ENCODE peak calls at places on chromosomes 3 and 15, in five cellular contexts. X, F, M, A and E are unnamed samples.

GRCh38 chr3:46495901-46496456 is 1.8 kb upstream of the RTP3 start:
- DNase-seq in A (no peak), X (no peak), F (no peak), M (peak; percentile 1), E (no peak)

GRCh38 chr3:37967252-37967881 is 23.2 kb upstream of the VILL start:
- DNase-seq in X (no peak), A (peak; percentile 93), F (peak; percentile 70), M (peak; percentile 63), E (peak; percentile 69)

GRCh38 chr3:64073362-64073761 is 50.1 kb upstream of the PSMD6 start:
- DNase-seq in X (no peak), F (no peak), M (no peak), A (no peak), E (no peak)

GRCh38 chr3:27880969-27881892 is 159.1 kb upstream of the EOMES start:
- DNase-seq in A (no peak), M (no peak), X (peak; percentile 24), F (no peak), E (no peak)

GRCh38 chr3:59812778-59813558 is 763.1 kb upstream of the CFAP20DC start:
- DNase-seq in F (no peak), A (peak; percentile 47), X (no peak), M (no peak), E (no peak)

GRCh38 chr15:57025264-57025939 is 107.0 kb downstream of the TCF12 start:
- DNase-seq in F (no peak), X (no peak), M (no peak), A (no peak), E (no peak)

GRCh38 chr15:40847225-40847961 is 3.5 kb downstream of the SPINT1 start:
- DNase-seq in X (peak; percentile 32), M (peak; percentile 62), F (peak; percentile 84), A (peak; percentile 81), E (peak; percentile 34)

GRCh38 chr3:149934524-149934923 is 36.2 kb downstream of the PFN2 start:
- DNase-seq in X (no peak), A (no peak), M (no peak), F (peak; percentile 41), E (no peak)

GRCh38 chr3:123347691-123348264 is 101.1 kb downstream of the ADCY5 start:
- DNase-seq in M (no peak), F (no peak), A (peak; percentile 25), X (no peak), E (no peak)

GRCh38 chr3:99637381-99638111 is 848 bp upstream of the COL8A1 start:
- DNase-seq in M (peak; percentile 67), F (no peak), A (peak; percentile 36), X (no peak), E (no peak)

GRCh38 chr15:87660494-87661129 is 595.9 kb downstream of the NTRK3 start:
- DNase-seq in F (no peak), A (peak; percentile 3), M (no peak), X (no peak), E (no peak)

GRCh38 chr15:95684693-95685115 is 645.8 kb upstream of the NR2F2 start:
- DNase-seq in A (no peak), F (no peak), M (no peak), X (no peak), E (no peak)

GRCh38 chr15:51623386-51623938 is 891 bp upstream of the DMXL2 start:
- DNase-seq in X (no peak), A (no peak), M (peak; percentile 10), F (no peak), E (no peak)

GRCh38 chr15:92818658-92819311 is 81.3 kb upstream of the CHD2 start:
- DNase-seq in A (no peak), F (no peak), M (no peak), X (no peak), E (no peak)

GRCh38 chr15:78789615-78790014 is 21.6 kb downstream of the ADAMTS7 start:
- DNase-seq in M (no peak), X (no peak), F (no peak), A (no peak), E (no peak)

GRCh38 chr15:31227954-31228542 is 98.6 kb upstream of the KLF13 start:
- DNase-seq in M (no peak), X (peak; percentile 35), F (no peak), A (no peak), E (no peak)

GRCh38 chr15:31230630-31231485 is 95.8 kb upstream of the KLF13 start:
- DNase-seq in M (no peak), A (no peak), F (no peak), X (peak; percentile 85), E (no peak)

GRCh38 chr15:31227235-31227634 is 99.4 kb upstream of the KLF13 start:
- DNase-seq in A (no peak), M (no peak), X (no peak), F (no peak), E (no peak)

GRCh38 chr15:31226011-31226410 is 100.6 kb upstream of the KLF13 start:
- DNase-seq in F (no peak), X (no peak), A (no peak), M (no peak), E (no peak)

DNA sequence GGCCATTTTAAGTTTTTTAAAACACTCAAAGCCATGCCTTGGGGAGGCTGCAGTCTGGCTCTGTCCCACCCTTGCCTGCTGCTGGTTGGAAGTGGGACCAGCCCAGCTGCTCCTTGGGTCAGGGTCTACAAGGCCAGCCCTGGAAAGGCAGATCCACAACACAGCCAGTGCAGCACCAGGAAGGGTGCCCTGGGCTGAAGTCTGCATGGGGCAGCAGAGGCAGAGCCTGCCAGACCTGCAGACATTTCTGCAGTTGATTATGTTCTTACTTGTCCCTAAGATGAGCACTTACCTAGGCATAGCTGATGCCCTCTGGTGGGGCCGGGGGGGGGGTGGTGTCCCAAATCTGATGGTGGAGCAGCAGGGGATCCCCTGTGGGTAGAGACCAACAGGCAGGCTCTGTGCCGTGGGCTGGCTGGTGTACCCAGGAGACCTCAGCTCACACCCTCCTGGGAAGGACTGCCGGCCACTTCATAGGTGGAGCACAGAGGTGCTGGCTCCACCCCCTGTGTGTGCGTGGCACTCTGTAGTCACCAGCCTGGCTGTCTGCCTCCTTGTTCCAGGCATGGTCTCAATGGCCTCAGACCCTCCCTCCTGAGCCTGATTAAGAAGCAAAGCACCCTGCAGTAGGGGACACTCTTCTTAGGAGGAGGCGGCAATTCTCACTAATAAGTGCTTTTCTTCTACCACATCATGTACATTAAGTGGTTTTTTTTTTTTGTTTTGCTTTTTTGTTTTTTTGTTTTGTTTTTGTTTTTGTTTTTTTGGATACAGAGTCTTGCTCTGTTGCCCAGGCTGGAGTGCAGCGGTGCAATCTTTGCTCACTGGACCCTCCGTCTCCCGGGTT is 97.4 kb upstream of the KLF13 start:
- DNase-seq in F (peak; percentile 51), M (no peak), X (peak; percentile 85), A (peak; percentile 29), E (no peak)
- H3K4me3 ChIP-seq in F (no peak overlapping the region), M (no peak overlapping the region), X (peak overlapping the region; percentile 76), A (no peak overlapping the region), E (no peak overlapping the region)

DNA sequence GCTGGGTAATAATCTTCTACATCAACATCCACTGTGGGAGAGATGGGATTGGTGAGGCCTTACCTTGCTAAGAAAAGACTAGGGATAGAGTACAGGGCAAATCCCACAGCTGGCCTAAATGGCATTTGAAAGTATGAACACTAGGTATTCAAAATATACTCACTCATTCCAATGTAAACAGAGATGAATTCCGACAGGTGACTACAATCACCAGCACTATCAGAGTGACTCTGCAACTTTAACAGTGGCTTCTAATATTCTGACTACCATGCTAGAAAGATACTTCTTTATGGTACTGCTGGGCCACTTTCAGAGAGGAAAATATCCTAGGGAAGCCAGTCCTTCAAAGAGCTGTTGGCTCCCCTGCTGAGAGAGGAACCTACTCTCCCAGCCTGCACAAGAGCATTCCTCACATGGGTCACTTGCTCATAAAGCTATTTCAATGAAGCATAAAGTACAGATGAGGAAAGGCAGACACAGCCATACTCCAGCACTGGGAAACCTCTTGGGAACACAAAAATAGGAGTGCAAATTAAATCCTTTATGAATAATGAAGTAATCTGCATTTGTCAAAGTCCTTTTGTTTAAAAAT is 21.5 kb upstream of the MAN2C1 start:
- DNase-seq in F (no peak), M (peak; percentile 81), X (no peak), A (no peak), E (no peak)
- H3K36me3 ChIP-seq in F (peaks cover 42% of the 10 kb centered on the region), M (peaks cover 87% of the 10 kb centered on the region), X (peaks cover 22% of the 10 kb centered on the region), A (peaks cover 66% of the 10 kb centered on the region), E (peaks cover 3% of the 10 kb centered on the region)

DNA sequence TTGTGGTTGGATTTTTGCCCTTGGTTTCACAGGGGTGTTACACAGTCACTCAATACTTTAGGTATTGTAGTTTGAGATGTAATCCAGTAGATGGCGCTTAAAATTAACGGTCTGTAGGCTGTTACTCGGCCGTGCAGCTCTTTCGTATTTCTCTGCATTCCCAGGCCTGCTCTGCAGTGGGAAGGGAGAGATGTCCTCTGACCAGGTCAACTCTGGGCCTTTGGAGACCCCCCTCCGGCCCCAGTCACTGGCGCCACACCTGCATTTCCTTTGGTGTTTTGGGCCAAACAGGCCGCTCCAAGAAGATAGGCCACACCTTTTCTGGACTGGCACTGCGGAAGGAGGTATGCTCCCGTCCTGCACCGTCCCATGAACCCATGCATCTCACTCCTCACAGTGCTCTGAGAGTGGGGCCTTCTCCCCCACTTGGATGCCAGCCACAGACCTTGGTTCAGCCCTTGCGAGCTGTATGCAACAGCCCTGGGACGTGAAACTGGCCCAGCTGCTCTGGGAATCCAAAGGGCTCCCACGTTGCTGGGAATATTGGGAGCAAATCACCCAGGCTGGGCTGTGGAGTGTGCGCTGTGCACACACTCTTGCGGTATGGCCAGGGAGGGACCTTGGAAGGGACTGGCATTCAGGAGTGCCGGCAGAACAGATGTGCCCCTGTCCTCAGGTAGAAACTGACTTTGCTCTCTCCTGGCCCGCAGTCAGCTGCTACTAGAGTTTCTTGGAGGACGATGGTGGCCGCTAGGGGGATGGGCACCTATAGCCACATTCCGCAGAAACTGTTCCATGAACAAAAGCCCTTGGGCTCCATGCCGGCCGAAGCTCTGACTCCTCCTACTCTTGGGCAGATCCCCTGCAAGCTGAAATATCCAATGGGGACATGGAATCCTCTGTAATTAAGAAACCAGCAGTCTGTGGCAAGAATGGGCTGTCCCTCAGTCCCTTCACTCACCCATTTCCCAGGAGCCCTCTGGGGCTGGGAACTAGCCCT is 410.5 kb upstream of the CADM2 start:
- DNase-seq in M (peak; percentile 42), A (peak; percentile 88), F (no peak), X (no peak), E (no peak)
- TF ChIP-seq CTCF in M (peak; percentile 65), A (peak; percentile 71), F (no peak), X (peak; percentile 47), E (peak; percentile 52)

GRCh38 chr3:170419301-170420087 is 826 bp downstream of the CLDN11 start:
- DNase-seq in A (peak; percentile 74), M (no peak), F (no peak), X (no peak), E (peak; percentile 19)
- H3K4me3 ChIP-seq in A (peak overlapping the region; percentile 65), M (no peak overlapping the region), F (peak overlapping the region; percentile 38), X (no peak overlapping the region), E (peak overlapping the region; percentile 57)

GRCh38 chr3:100737334-100737733 is 28.0 kb downstream of the TFG start:
- DNase-seq in X (no peak), A (peak; percentile 75), M (peak; percentile 57), F (no peak), E (no peak)
- H3K36me3 ChIP-seq in X (peaks cover 7% of the 10 kb centered on the region), A (peaks cover 11% of the 10 kb centered on the region), M (peaks cover 98% of the 10 kb centered on the region), F (peaks cover 11% of the 10 kb centered on the region), E (peaks cover 100% of the 10 kb centered on the region)

GRCh38 chr3:31562525-31562924 is 29.8 kb downstream of the STT3B start:
- DNase-seq in X (no peak), M (no peak), F (no peak), A (peak; percentile 91), E (no peak)
- TF ChIP-seq CTCF in X (no peak), M (peak; percentile 8), F (no peak), A (peak; percentile 72), E (no peak)

GRCh38 chr15:68083463-68083862 is 29.3 kb downstream of the PIAS1 start:
- DNase-seq in M (no peak), F (no peak), A (no peak), X (no peak), E (no peak)
- H3K4me3 ChIP-seq in M (no peak overlapping the region), F (no peak overlapping the region), A (no peak overlapping the region), X (no peak overlapping the region), E (no peak overlapping the region)

GRCh38 chr3:131470377-131470776 is 32.4 kb downstream of the MRPL3 start:
- DNase-seq in A (no peak), X (no peak), F (no peak), M (no peak), E (no peak)
- H3K36me3 ChIP-seq in A (peaks cover 22% of the 10 kb centered on the region), X (peaks cover 2% of the 10 kb centered on the region), F (peaks cover 6% of the 10 kb centered on the region), M (peaks cover 50% of the 10 kb centered on the region), E (peaks cover 70% of the 10 kb centered on the region)